ENCODE peak calls at places on chromosome 15, in four cellular contexts. U, K, I and H are unnamed samples.

GRCh38 chr15:25852696-25853524 is 10.2 kb downstream of the ATP10A start:
- DNase-seq in U (no peak), K (no peak), I (peak), H (no peak)

GRCh38 chr15:31551323-31551722 is 224.7 kb downstream of the KLF13 start:
- DNase-seq in K (peak), I (no peak), U (no peak), H (no peak)

GRCh38 chr15:77013786-77014136 is 18.8 kb downstream of the PSTPIP1 start:
- DNase-seq in U (no peak), I (no peak), K (peak), H (no peak)

GRCh38 chr15:39364721-39365120 is 216.2 kb upstream of the THBS1 start:
- DNase-seq in U (no peak), K (no peak), I (no peak), H (no peak)

GRCh38 chr15:26967719-26968269 is 3.2 kb upstream of the GABRG3 start:
- DNase-seq in K (no peak), U (no peak), I (no peak), H (no peak)

GRCh38 chr15:25810631-25811077 is 52.5 kb downstream of the ATP10A start:
- DNase-seq in I (no peak), K (no peak), U (no peak), H (no peak)

GRCh38 chr15:48279608-48280007 is 51.6 kb upstream of the DUT start:
- DNase-seq in I (no peak), U (no peak), K (no peak), H (no peak)

GRCh38 chr15:39657714-39658113 is 76.8 kb downstream of the THBS1 start:
- DNase-seq in K (no peak), I (peak), U (no peak), H (no peak)

GRCh38 chr15:43762824-43763223 is 13.9 kb downstream of the ELL3 start:
- DNase-seq in K (no peak), I (no peak), U (no peak), H (no peak)

GRCh38 chr15:65254237-65254820 is 32.4 kb downstream of the PARP16 start:
- DNase-seq in U (no peak), K (no peak), I (no peak), H (no peak)

GRCh38 chr15:63601026-63601726 is 4.0 kb downstream of the FBXL22 start:
- DNase-seq in I (peak), U (peak), K (no peak), H (no peak)

GRCh38 chr15:27681038-27681437 is 418.1 kb downstream of the OCA2 start:
- DNase-seq in U (no peak), K (no peak), I (no peak), H (no peak)

GRCh38 chr15:66287461-66288055 is 5.8 kb upstream of the DIS3L start:
- DNase-seq in I (peak), U (no peak), K (peak), H (no peak)

GRCh38 chr15:101143321-101143720 is 108.5 kb downstream of the CHSY1 start:
- DNase-seq in U (no peak), I (no peak), K (no peak), H (no peak)

GRCh38 chr15:101115318-101115886 is 136.4 kb downstream of the CHSY1 start:
- DNase-seq in U (no peak), K (no peak), I (peak), H (no peak)

GRCh38 chr15:92123848-92124631 is 269.6 kb upstream of the ST8SIA2 start:
- DNase-seq in I (no peak), U (no peak), K (no peak), H (no peak)

GRCh38 chr15:68383161-68384074 is 48.5 kb downstream of the ITGA11 start:
- DNase-seq in K (peak), I (peak), U (no peak), H (no peak)

GRCh38 chr15:52424856-52425431 is 103.7 kb downstream of the MYO5A start:
- DNase-seq in I (no peak), U (no peak), K (no peak), H (no peak)

GRCh38 chr15:52423852-52424251 is 104.8 kb downstream of the MYO5A start:
- DNase-seq in I (peak), K (no peak), U (no peak), H (no peak)

GRCh38 chr15:52419494-52419893 is 109.2 kb downstream of the MYO5A start:
- DNase-seq in I (no peak), U (no peak), K (no peak), H (no peak)

GRCh38 chr15:52421029-52421428 is 107.7 kb downstream of the MYO5A start:
- DNase-seq in I (no peak), U (no peak), K (no peak), H (no peak)

GRCh38 chr15:52422001-52422400 is 106.7 kb downstream of the MYO5A start:
- DNase-seq in U (no peak), I (no peak), K (no peak), H (no peak)
- H3K4me3 ChIP-seq in U (no peak), I (no peak), K (no peak), H (no peak)

DNA sequence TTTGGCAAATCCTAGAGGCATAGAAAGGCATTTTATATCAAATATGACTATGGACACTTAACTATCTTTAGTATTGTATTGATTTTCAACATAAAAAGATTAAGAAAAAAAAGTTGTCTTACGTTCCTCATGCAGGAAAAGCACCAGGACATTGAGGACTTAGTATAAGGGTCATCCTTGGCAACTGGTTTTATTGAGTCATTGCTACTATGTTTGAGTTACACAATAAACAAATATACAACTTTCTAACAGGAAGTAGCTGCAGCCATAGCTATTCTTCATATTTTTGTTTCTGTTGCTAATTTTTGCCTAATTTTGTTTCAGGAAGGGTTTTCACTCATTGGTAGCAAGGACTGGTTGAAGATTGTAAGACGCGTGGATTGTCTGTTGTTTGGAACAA is 93.0 kb downstream of the NPTN start:
- DNase-seq in I (no peak), U (no peak), K (no peak), H (no peak)
- H3K4me3 ChIP-seq in I (no peak), U (no peak), K (no peak), H (no peak)

GRCh38 chr15:78763796-78764241 is 47.4 kb downstream of the ADAMTS7 start:
- DNase-seq in K (no peak), U (peak), I (no peak), H (peak)

GRCh38 chr15:78763111-78763795 is 48.0 kb downstream of the ADAMTS7 start:
- DNase-seq in U (peak), I (no peak), K (no peak), H (peak)

GRCh38 chr15:78766041-78766440 is 45.2 kb downstream of the ADAMTS7 start:
- DNase-seq in U (no peak), K (no peak), I (no peak), H (peak)

GRCh38 chr15:78761020-78761419 is 50.2 kb downstream of the ADAMTS7 start:
- DNase-seq in I (no peak), K (no peak), U (peak), H (no peak)

GRCh38 chr15:78761891-78762385 is 49.3 kb downstream of the ADAMTS7 start:
- DNase-seq in U (peak), I (no peak), K (no peak), H (peak)
- H3K4me3 ChIP-seq in U (no peak), I (no peak), K (no peak), H (no peak)

GRCh38 chr15:36882487-36883108 is 217.8 kb downstream of the MEIS2 start:
- DNase-seq in K (peak), I (no peak), U (no peak), H (no peak)
- H3K4me3 ChIP-seq in K (no peak), I (peak), U (peak), H (peak)

GRCh38 chr15:85750807-85751730 is 43.7 kb downstream of the KLHL25 start:
- DNase-seq in K (no peak), U (no peak), I (no peak), H (no peak)
- H3K4me3 ChIP-seq in K (no peak), U (no peak), I (no peak), H (no peak)

GRCh38 chr15:99324700-99325099 is 73.4 kb downstream of the LRRC28 start:
- DNase-seq in U (no peak), I (no peak), K (no peak), H (no peak)
- H3K4me3 ChIP-seq in U (no peak), I (no peak), K (peak), H (no peak)